ENCODE peak calls at places on chromosomes 3 and 15, in nine cellular contexts. B, Y, L, X, R, Z, A, T and M are unnamed samples.

GRCh38 chr15:64720188-64720587 is 55.2 kb downstream of the RBPMS2 start:
- DNase-seq in B (no peak), Y (no peak), L (no peak), X (no peak), R (no peak), Z (no peak), A (no peak), T (no peak), M (no peak)

GRCh38 chr15:96109820-96110219 is 220.7 kb upstream of the NR2F2 start:
- DNase-seq in B (no peak), Y (no peak), L (no peak), X (no peak), R (no peak), Z (no peak), A (no peak), T (no peak), M (no peak)

GRCh38 chr3:172546105-172546504 is 22.9 kb upstream of the TNFSF10 start:
- DNase-seq in B (no peak), Y (no peak), L (no peak), X (no peak), R (no peak), Z (no peak), A (no peak), T (peak), M (no peak)

GRCh38 chr3:188881954-188882641 is 289.7 kb upstream of the TPRG1 start:
- DNase-seq in B (no peak), Y (peak), L (no peak), X (no peak), R (no peak), Z (no peak), A (no peak), T (no peak), M (no peak)

GRCh38 chr15:48693474-48693873 is 48.0 kb upstream of the FBN1 start:
- DNase-seq in B (no peak), Y (peak), L (no peak), X (no peak), R (no peak), Z (no peak), A (no peak), T (no peak), M (no peak)

GRCh38 chr3:179624471-179624870 is 19.9 kb downstream of the NDUFB5 start:
- DNase-seq in B (no peak), Y (no peak), L (no peak), X (no peak), R (no peak), Z (no peak), A (no peak), T (no peak), M (no peak)

GRCh38 chr3:43647331-43648166 is 25.7 kb upstream of the ANO10 start:
- DNase-seq in B (no peak), Y (no peak), L (no peak), X (no peak), R (no peak), Z (no peak), A (no peak), T (no peak), M (no peak)

GRCh38 chr15:90035095-90035834 is 34.1 kb downstream of the ZNF710 start:
- DNase-seq in B (no peak), Y (peak), L (no peak), X (no peak), R (peak), Z (no peak), A (no peak), T (peak), M (no peak)

GRCh38 chr3:15953841-15954240 is 156.1 kb upstream of the ANKRD28 start:
- DNase-seq in B (no peak), Y (no peak), L (no peak), X (no peak), R (no peak), Z (no peak), A (no peak), T (no peak), M (peak)

GRCh38 chr15:83837946-83838571 is 184.1 kb downstream of the ADAMTSL3 start:
- DNase-seq in B (peak), Y (peak), L (peak), X (peak), R (peak), Z (no peak), A (no peak), T (no peak), M (peak)

GRCh38 chr3:61561374-61562041 is at the start of gene PTPRG:
- DNase-seq in B (peak), Y (peak), L (peak), X (peak), R (peak), Z (peak), A (no peak), T (peak), M (peak)

GRCh38 chr15:91023720-91024119 is 1.3 kb upstream of the VPS33B start:
- DNase-seq in B (no peak), Y (no peak), L (no peak), X (no peak), R (no peak), Z (no peak), A (no peak), T (no peak), M (no peak)

GRCh38 chr15:72231847-72232461 is 964 bp upstream of the PKM start:
- DNase-seq in B (no peak), Y (peak), L (no peak), X (no peak), R (peak), Z (no peak), A (no peak), T (peak), M (peak)

GRCh38 chr3:20569310-20569709 is 383.3 kb upstream of the SGO1 start:
- DNase-seq in B (no peak), Y (no peak), L (no peak), X (no peak), R (no peak), Z (no peak), A (no peak), T (no peak), M (no peak)

GRCh38 chr15:87348746-87349145 is 907.8 kb downstream of the NTRK3 start:
- DNase-seq in B (no peak), Y (peak), L (no peak), X (no peak), R (peak), Z (no peak), A (no peak), T (no peak), M (no peak)

GRCh38 chr15:61856295-61856694 is 204.0 kb downstream of the VPS13C start:
- DNase-seq in B (no peak), Y (no peak), L (no peak), X (no peak), R (no peak), Z (no peak), A (no peak), T (no peak), M (no peak)

GRCh38 chr3:141239551-141240281 is 8.1 kb downstream of the PXYLP1 start:
- DNase-seq in B (no peak), Y (no peak), L (no peak), X (no peak), R (peak), Z (no peak), A (no peak), T (no peak), M (no peak)

GRCh38 chr3:128503751-128504532 is 10.9 kb upstream of the GATA2 start:
- DNase-seq in B (no peak), Y (no peak), L (no peak), X (no peak), R (no peak), Z (no peak), A (no peak), T (no peak), M (no peak)

GRCh38 chr3:14847613-14848541 is 29.1 kb downstream of the FGD5 start:
- DNase-seq in B (no peak), Y (peak), L (peak), X (no peak), R (peak), Z (no peak), A (no peak), T (no peak), M (no peak)

GRCh38 chr15:70281811-70282307 is 184.1 kb upstream of the TLE3 start:
- DNase-seq in B (no peak), Y (peak), L (no peak), X (no peak), R (no peak), Z (peak), A (no peak), T (no peak), M (no peak)

GRCh38 chr3:193556841-193557240 is 2.1 kb upstream of the ATP13A4 start:
- DNase-seq in B (no peak), Y (no peak), L (no peak), X (no peak), R (no peak), Z (no peak), A (no peak), T (no peak), M (no peak)

GRCh38 chr3:8891328-8891727 is 71.9 kb downstream of the RAD18 start:
- DNase-seq in B (no peak), Y (no peak), L (no peak), X (no peak), R (no peak), Z (no peak), A (no peak), T (no peak), M (no peak)

GRCh38 chr3:36647423-36647853 is 116.9 kb downstream of the DCLK3 start:
- DNase-seq in B (no peak), Y (no peak), L (no peak), X (no peak), R (no peak), Z (no peak), A (no peak), T (no peak), M (no peak)

GRCh38 chr15:39774688-39775267 is 7.9 kb downstream of the FSIP1 start:
- DNase-seq in B (no peak), Y (no peak), L (no peak), X (no peak), R (no peak), Z (peak), A (no peak), T (no peak), M (no peak)

GRCh38 chr3:186225603-186226002 is 116.7 kb upstream of the ETV5 start:
- DNase-seq in B (no peak), Y (no peak), L (no peak), X (no peak), R (no peak), Z (no peak), A (no peak), T (no peak), M (peak)

GRCh38 chr15:75727851-75728715 is 15.4 kb upstream of the CSPG4 start:
- DNase-seq in B (peak), Y (peak), L (peak), X (no peak), R (peak), Z (peak), A (peak), T (peak), M (no peak)
- TF ChIP-seq CTCF in B (peak), Y (peak), L (peak), X (peak), R (peak), Z (peak), A (peak), T (peak), M (peak)

GRCh38 chr3:134351421-134351820 is 22.8 kb downstream of the AMOTL2 start:
- DNase-seq in B (no peak), Y (peak), L (no peak), X (no peak), R (no peak), Z (no peak), A (no peak), T (no peak), M (no peak)
- TF ChIP-seq CTCF in B (no peak), Y (no peak), L (no peak), X (no peak), R (no peak), Z (no peak), A (no peak), T (no peak), M (no peak)

GRCh38 chr15:63043391-63044076 is 987 bp downstream of the TPM1 start:
- DNase-seq in B (no peak), Y (no peak), L (no peak), X (peak), R (peak), Z (peak), A (no peak), T (no peak), M (peak)

GRCh38 chr15:63041402-63041977 is 1.1 kb upstream of the TPM1 start:
- DNase-seq in B (no peak), Y (no peak), L (no peak), X (no peak), R (peak), Z (no peak), A (no peak), T (no peak), M (no peak)

GRCh38 chr15:63042879-63043340 is 363 bp downstream of the TPM1 start:
- DNase-seq in B (no peak), Y (no peak), L (no peak), X (no peak), R (no peak), Z (peak), A (no peak), T (no peak), M (no peak)

GRCh38 chr15:63040954-63041353 is 1.6 kb upstream of the TPM1 start:
- DNase-seq in B (no peak), Y (no peak), L (no peak), X (no peak), R (no peak), Z (no peak), A (no peak), T (no peak), M (no peak)

GRCh38 chr15:63041982-63042878 is at the start of gene TPM1:
- DNase-seq in B (peak), Y (peak), L (peak), X (peak), R (peak), Z (peak), A (no peak), T (peak), M (peak)
- TF ChIP-seq CTCF in B (no peak), Y (no peak), L (no peak), X (peak), R (peak), Z (no peak), A (no peak), T (no peak), M (no peak)

GRCh38 chr3:124558898-124559649 is 171.2 kb upstream of the UMPS start:
- DNase-seq in B (no peak), Y (peak), L (no peak), X (no peak), R (peak), Z (no peak), A (no peak), T (peak), M (no peak)

GRCh38 chr3:124562769-124563168 is 167.5 kb upstream of the UMPS start:
- DNase-seq in B (no peak), Y (no peak), L (no peak), X (no peak), R (no peak), Z (no peak), A (no peak), T (no peak), M (no peak)

GRCh38 chr3:124560406-124561215 is 169.6 kb upstream of the UMPS start:
- DNase-seq in B (no peak), Y (no peak), L (no peak), X (no peak), R (no peak), Z (no peak), A (no peak), T (no peak), M (no peak)

GRCh38 chr3:124557433-124558232 is 172.6 kb upstream of the UMPS start:
- DNase-seq in B (no peak), Y (peak), L (no peak), X (no peak), R (peak), Z (no peak), A (no peak), T (no peak), M (no peak)

DNA sequence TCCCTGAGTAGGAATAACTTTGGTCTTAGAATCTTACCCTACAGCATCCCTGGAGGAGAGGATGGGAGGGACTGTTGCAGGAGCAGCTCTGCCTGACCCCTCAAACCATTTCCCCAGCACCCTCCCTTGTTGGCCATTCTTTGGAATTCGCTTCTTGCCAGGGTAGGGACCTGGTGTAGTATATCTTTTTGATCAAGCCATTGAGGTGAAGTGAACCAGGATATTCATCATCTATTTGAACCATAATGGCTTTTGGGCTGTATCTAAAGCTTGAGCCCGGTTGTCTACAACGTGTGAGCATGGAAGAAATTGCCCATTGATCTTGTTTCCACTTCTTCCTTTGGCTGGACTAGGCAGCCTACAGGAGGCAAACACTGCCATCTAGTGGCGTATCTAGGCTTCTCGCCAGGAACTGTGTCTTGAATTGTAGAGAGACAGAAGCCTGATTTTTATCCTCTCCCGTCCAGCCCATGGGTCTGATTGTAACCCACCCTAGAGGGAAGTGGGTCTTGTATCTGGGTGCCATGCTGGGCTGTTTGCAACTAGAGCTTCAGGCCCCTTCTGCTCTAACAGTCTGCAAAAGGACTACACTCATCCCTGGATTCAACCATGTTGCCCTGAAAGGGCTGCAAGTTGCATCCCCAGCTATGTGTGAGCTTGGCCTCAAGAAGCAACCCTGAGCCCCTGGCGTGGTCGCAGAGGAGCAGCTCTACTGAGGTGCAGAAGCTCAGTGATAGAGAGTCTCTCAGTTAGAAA is 170.4 kb upstream of the UMPS start:
- DNase-seq in B (peak), Y (peak), L (peak), X (peak), R (peak), Z (peak), A (peak), T (peak), M (peak)
- TF ChIP-seq CTCF in B (peak), Y (peak), L (peak), X (peak), R (peak), Z (peak), A (peak), T (peak), M (peak)

DNA sequence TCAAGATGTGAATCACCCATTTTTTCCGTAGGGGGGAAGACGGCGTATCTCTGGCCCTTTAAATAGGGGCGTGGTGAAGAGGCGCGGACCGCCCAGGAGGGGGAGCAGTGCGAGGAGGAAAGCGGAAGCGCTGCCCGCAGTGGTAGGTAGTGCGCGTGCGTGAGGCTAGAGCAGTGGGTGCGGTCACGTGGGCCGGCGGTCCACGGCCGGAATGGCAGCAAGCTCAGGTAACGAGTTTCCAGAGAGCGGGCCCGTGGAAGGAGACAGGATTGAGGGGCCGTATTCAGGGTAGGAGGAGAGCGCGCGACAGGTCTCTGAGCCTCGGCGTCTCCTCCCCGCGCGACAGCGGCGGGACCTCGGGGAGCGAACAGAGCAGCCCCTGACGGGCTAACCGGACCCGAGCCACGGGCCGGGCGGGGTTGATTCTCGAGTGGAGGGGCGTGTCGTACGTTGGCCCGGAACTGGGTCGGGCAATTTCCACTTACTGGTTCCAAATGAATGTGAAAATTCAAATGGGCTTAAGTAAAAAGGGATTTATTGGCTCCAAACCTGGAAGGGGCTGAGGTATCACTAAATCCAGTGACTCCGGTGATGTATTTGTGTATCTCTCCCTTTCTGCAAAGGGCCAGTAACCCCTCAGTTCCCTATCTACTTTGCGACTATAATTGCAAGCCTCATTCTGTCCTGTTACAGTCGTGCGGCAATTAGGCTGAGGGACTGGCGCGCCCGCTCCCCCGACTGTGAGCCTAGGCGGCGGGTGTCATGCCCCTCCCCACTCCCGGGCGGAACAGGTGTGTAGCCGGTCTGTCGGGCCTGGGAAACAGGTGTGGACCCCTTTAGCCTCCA is at the start of gene VPS8:
- DNase-seq in B (peak), Y (peak), L (peak), X (peak), R (peak), Z (peak), A (peak), T (peak), M (peak)
- TF ChIP-seq CTCF in B (peak), Y (peak), L (peak), X (peak), R (peak), Z (peak), A (peak), T (peak), M (peak)

GRCh38 chr3:81300324-81300927 is 461.0 kb downstream of the GBE1 start:
- DNase-seq in B (no peak), Y (no peak), L (no peak), X (no peak), R (no peak), Z (no peak), A (no peak), T (no peak), M (no peak)
- TF ChIP-seq CTCF in B (no peak), Y (no peak), L (no peak), X (no peak), R (no peak), Z (no peak), A (no peak), T (no peak), M (no peak)

GRCh38 chr15:66594344-66594743 is 28.5 kb upstream of the LCTL start:
- DNase-seq in B (no peak), Y (no peak), L (no peak), X (no peak), R (peak), Z (no peak), A (no peak), T (no peak), M (no peak)
- TF ChIP-seq CTCF in B (no peak), Y (no peak), L (no peak), X (no peak), R (peak), Z (no peak), A (no peak), T (no peak), M (no peak)

DNA sequence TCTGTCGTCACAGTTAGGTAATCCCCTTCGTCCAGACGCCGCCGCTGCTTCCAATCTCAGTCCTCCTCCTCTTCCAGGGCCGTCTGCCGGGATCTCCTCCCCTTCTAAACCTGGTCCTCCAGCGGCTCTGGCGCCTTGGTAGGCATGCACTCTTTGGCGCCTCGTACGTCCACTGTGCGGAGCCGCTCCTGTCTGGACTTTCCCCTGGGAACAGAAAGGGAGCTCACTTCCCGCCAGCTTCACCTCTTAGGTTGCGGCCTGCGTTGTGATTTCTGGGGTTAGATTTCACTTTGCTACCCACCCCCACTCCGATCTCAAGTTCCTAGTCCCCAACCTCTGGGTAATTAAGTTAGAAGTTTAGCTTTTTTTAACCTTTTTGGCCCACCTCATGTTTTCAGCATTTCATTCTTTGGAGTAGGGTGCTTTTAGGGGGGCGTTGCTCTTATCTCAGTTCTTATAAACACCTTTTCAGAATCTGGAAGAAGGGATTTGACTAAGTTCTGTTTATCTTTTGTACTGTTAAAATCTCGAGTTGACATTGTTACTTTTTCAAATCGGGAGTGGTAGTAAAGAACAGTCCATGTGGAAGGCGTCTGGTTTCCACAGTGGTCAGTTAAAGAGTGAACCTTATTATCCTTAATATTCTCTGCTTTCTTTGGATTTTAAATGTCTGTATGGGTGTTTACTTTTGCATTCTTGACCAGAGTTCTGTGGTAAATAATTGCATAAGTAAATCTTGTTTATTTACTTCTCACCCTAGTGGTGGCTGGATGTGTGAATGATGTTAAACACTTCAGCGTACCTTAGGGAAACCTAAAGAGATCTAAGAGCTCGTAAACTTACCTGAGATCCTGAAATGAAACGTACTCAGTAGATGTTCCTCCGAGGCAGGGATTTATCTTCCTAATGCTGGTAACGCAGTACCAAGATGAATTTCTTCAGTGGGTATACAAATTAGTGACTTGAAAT is 611 bp downstream of the CTDSPL2 start:
- DNase-seq in B (no peak), Y (peak), L (peak), X (no peak), R (no peak), Z (no peak), A (no peak), T (peak), M (no peak)
- TF ChIP-seq CTCF in B (peak), Y (no peak), L (no peak), X (peak), R (peak), Z (no peak), A (peak), T (peak), M (no peak)